ENCODE peak calls at places on chromosomes 5 and 9, in five cellular contexts. U, O, J, T and V are unnamed samples.

GRCh38 chr5:34001231-34001935 is 6.5 kb downstream of the AMACR start:
- DNase-seq in U (no peak), O (no peak), J (no peak), T (no peak), V (no peak)

GRCh38 chr5:136766456-136766855 is 401.1 kb upstream of the TRPC7 start:
- DNase-seq in U (no peak), O (no peak), J (no peak), T (no peak), V (no peak)

GRCh38 chr5:171984748-171985419 is 21.6 kb downstream of the FBXW11 start:
- DNase-seq in U (no peak), O (peak), J (no peak), T (peak), V (no peak)

GRCh38 chr9:129182625-129183494 is 4.8 kb upstream of the IER5L start:
- DNase-seq in U (peak), O (no peak), J (peak), T (no peak), V (no peak)

GRCh38 chr5:128252794-128253193 is 169.2 kb downstream of the SLC12A2 start:
- DNase-seq in U (no peak), O (no peak), J (no peak), T (no peak), V (no peak)

GRCh38 chr5:107671742-107672211 is 1.0 kb upstream of the EFNA5 start:
- DNase-seq in U (no peak), O (no peak), J (peak), T (no peak), V (no peak)

GRCh38 chr5:9212605-9213004 is 333.3 kb downstream of the SEMA5A start:
- DNase-seq in U (no peak), O (no peak), J (no peak), T (no peak), V (no peak)

GRCh38 chr9:36450110-36450732 is 50.2 kb upstream of the RNF38 start:
- DNase-seq in U (no peak), O (no peak), J (no peak), T (no peak), V (peak)

GRCh38 chr5:55102345-55102744 is at the start of gene GZMA:
- DNase-seq in U (no peak), O (no peak), J (no peak), T (peak), V (peak)

GRCh38 chr9:78121488-78121887 is 89.9 kb upstream of the GNAQ start:
- DNase-seq in U (peak), O (no peak), J (peak), T (peak), V (no peak)

GRCh38 chr5:173778784-173779304 is 109.3 kb upstream of the CPEB4 start:
- DNase-seq in U (no peak), O (no peak), J (no peak), T (no peak), V (no peak)

GRCh38 chr9:112757300-112757883 is 6.8 kb downstream of the SNX30 start:
- DNase-seq in U (no peak), O (no peak), J (no peak), T (no peak), V (no peak)

GRCh38 chr5:54007822-54008777 is 302.3 kb downstream of the ARL15 start:
- DNase-seq in U (no peak), O (no peak), J (no peak), T (no peak), V (no peak)

GRCh38 chr9:30774326-30774725 is 1610.1 kb upstream of the ACO1 start:
- DNase-seq in U (peak), O (no peak), J (no peak), T (no peak), V (no peak)

GRCh38 chr5:150139334-150139733 is 16.3 kb downstream of the PDGFRB start:
- DNase-seq in U (no peak), O (no peak), J (no peak), T (no peak), V (no peak)

GRCh38 chr9:95422650-95423049 is 94.1 kb downstream of the PTCH1 start:
- DNase-seq in U (no peak), O (no peak), J (no peak), T (no peak), V (no peak)

GRCh38 chr5:37554938-37555337 is 175.8 kb downstream of the WDR70 start:
- DNase-seq in U (no peak), O (no peak), J (no peak), T (no peak), V (no peak)

GRCh38 chr9:37144762-37145161 is 24.4 kb downstream of the ZCCHC7 start:
- DNase-seq in U (no peak), O (no peak), J (no peak), T (no peak), V (no peak)

GRCh38 chr5:132765311-132766019 is 11.6 kb downstream of the SEPTIN8 start:
- DNase-seq in U (no peak), O (no peak), J (peak), T (no peak), V (no peak)

GRCh38 chr5:103598997-103599556 is 36.5 kb upstream of the NUDT12 start:
- DNase-seq in U (no peak), O (no peak), J (no peak), T (no peak), V (no peak)

GRCh38 chr9:2506310-2506709 is 115.3 kb upstream of the VLDLR start:
- DNase-seq in U (no peak), O (no peak), J (no peak), T (no peak), V (no peak)

GRCh38 chr5:14186132-14186830 is 43.1 kb downstream of the TRIO start:
- DNase-seq in U (no peak), O (no peak), J (no peak), T (no peak), V (no peak)

GRCh38 chr9:123772967-123773366 is 157.0 kb downstream of the DENND1A start:
- DNase-seq in U (no peak), O (no peak), J (no peak), T (no peak), V (no peak)

GRCh38 chr9:18837402-18837801 is 195.6 kb downstream of the SAXO1 start:
- DNase-seq in U (no peak), O (no peak), J (no peak), T (no peak), V (no peak)

GRCh38 chr9:11199335-11199734 is 586.5 kb upstream of the PTPRD start:
- DNase-seq in U (no peak), O (no peak), J (no peak), T (no peak), V (no peak)

GRCh38 chr5:28216939-28217360 is 1178.6 kb upstream of the CDH9 start:
- DNase-seq in U (no peak), O (no peak), J (no peak), T (no peak), V (no peak)

GRCh38 chr5:16727937-16728336 is 111.1 kb upstream of the RETREG1 start:
- DNase-seq in U (peak), O (no peak), J (no peak), T (no peak), V (no peak)

GRCh38 chr5:103216137-103216536 is 42.4 kb upstream of the MACIR start:
- DNase-seq in U (no peak), O (no peak), J (no peak), T (no peak), V (no peak)

GRCh38 chr5:1006656-1007071 is 1.9 kb upstream of the NKD2 start:
- DNase-seq in U (peak), O (no peak), J (no peak), T (no peak), V (peak)

GRCh38 chr5:848671-849111 is 2.1 kb downstream of the ZDHHC11 start:
- DNase-seq in U (peak), O (no peak), J (peak), T (no peak), V (no peak)

GRCh38 chr5:142292249-142292648 is 32.6 kb downstream of the SPRY4 start:
- DNase-seq in U (no peak), O (no peak), J (no peak), T (no peak), V (no peak)

GRCh38 chr5:139896718-139897117 is 101.1 kb downstream of the PSD2 start:
- DNase-seq in U (no peak), O (no peak), J (no peak), T (no peak), V (no peak)

GRCh38 chr9:4397917-4398316 is 92.4 kb upstream of the SLC1A1 start:
- DNase-seq in U (no peak), O (no peak), J (no peak), T (no peak), V (no peak)

GRCh38 chr5:176629853-176630680 is at the start of the genes EIF4E1B and SNCB:
- DNase-seq in U (no peak), O (no peak), J (no peak), T (no peak), V (peak)

GRCh38 chr5:172788771-172789686 is 18.0 kb upstream of the DUSP1 start:
- DNase-seq in U (peak), O (no peak), J (no peak), T (no peak), V (no peak)

GRCh38 chr5:62376064-62376463 is 27.6 kb downstream of the DIMT1 start:
- DNase-seq in U (no peak), O (no peak), J (no peak), T (no peak), V (no peak)

GRCh38 chr9:131622536-131622935 is 77.2 kb downstream of the PRRT1B start:
- DNase-seq in U (no peak), O (no peak), J (no peak), T (no peak), V (no peak)

GRCh38 chr9:77710276-77710675 is 62.2 kb upstream of the GNA14 start:
- DNase-seq in U (no peak), O (no peak), J (no peak), T (no peak), V (no peak)

GRCh38 chr5:84091400-84091799 is 293.3 kb downstream of the EDIL3 start:
- DNase-seq in U (no peak), O (no peak), J (no peak), T (no peak), V (no peak)